ENCODE peak calls at places on chromosomes 1 and 21, in ten cellular contexts. H is activated naive CD8-positive, alpha-beta T cell treated with anti-CD3 and anti-CD28 coated beads for 36 hours; N is hypothalamus; Z is midbrain; J is A673; K is Caki2; P is MCF 10A; G is mammary epithelial cell; O is stimulated activated CD8-positive, alpha-beta memory T cell treated with anti-CD3 and anti-CD28 coated beads, Interleukin-2, amount 100 ng/mL, for 1 hour; U is HuH-7.5. Y is an unnamed sample.

GRCh38 chr1:210683403-210684047 is 354.8 kb downstream of the HHAT start:
- DNase-seq in H (no peak), N (no peak), Z (no peak), J (no peak), K (no peak), P (no peak), G (no peak), O (no peak), U (no peak), Y (no peak)

GRCh38 chr1:234956821-234957329 is 171.8 kb downstream of the TOMM20 start:
- DNase-seq in H (no peak), N (no peak), Z (no peak), J (no peak), K (no peak), P (no peak), G (no peak), O (no peak), U (no peak), Y (peak; percentile 91)

GRCh38 chr1:206593351-206593925 is 18.8 kb downstream of the EIF2D start:
- DNase-seq in H (no peak), N (no peak), Z (no peak), J (no peak), K (no peak), P (no peak), G (no peak), O (no peak), U (no peak), Y (no peak)

GRCh38 chr1:46991083-46991923 is 32.2 kb upstream of the CYP4X1 start:
- DNase-seq in H (no peak), N (no peak), Z (peak; percentile 0), J (peak; percentile 51), K (no peak), P (peak; percentile 52), G (no peak), O (no peak), U (no peak), Y (peak; percentile 87)

GRCh38 chr1:225454067-225454618 is 26.3 kb upstream of the LBR start:
- DNase-seq in H (no peak), N (no peak), Z (no peak), J (no peak), K (no peak), P (peak; percentile 97), G (no peak), O (no peak), U (peak; percentile 62), Y (peak; percentile 72)

GRCh38 chr1:145877923-145878486 is 7.7 kb downstream of the ANKRD35 start:
- DNase-seq in H (no peak), N (no peak), Z (no peak), J (no peak), K (no peak), P (peak; percentile 30), G (peak; percentile 40), O (no peak), U (no peak), Y (peak; percentile 19)

GRCh38 chr1:207052736-207053545 is at the start of gene PFKFB2:
- DNase-seq in H (peak; percentile 93), N (peak; percentile 97), Z (peak; percentile 94), J (peak; percentile 97), K (peak; percentile 99), P (peak; percentile 100), G (peak; percentile 99), O (peak; percentile 89), U (peak; percentile 86), Y (peak; percentile 100)

GRCh38 chr1:116415699-116416533 is 42.9 kb downstream of the ATP1A1 start:
- DNase-seq in H (no peak), N (no peak), Z (peak; percentile 22), J (no peak), K (no peak), P (no peak), G (no peak), O (no peak), U (no peak), Y (no peak)

GRCh38 chr1:201259476-201260235 is 23.6 kb upstream of the PKP1 start:
- DNase-seq in H (no peak), N (no peak), Z (no peak), J (no peak), K (no peak), P (peak; percentile 96), G (peak; percentile 83), O (no peak), U (no peak), Y (peak; percentile 90)

GRCh38 chr1:99851850-99852454 is 1.8 kb downstream of the AGL start:
- DNase-seq in H (no peak), N (no peak), Z (peak; percentile 31), J (no peak), K (no peak), P (no peak), G (no peak), O (no peak), U (no peak), Y (no peak)

GRCh38 chr1:207389728-207390464 is 64.2 kb upstream of the CR2 start:
- DNase-seq in H (no peak), N (no peak), Z (no peak), J (no peak), K (peak; percentile 36), P (peak; percentile 82), G (peak; percentile 94), O (no peak), U (no peak), Y (peak; percentile 48)

GRCh38 chr1:54362881-54363340 is 43.3 kb downstream of the SSBP3 start:
- DNase-seq in H (no peak), N (no peak), Z (no peak), J (no peak), K (no peak), P (no peak), G (no peak), O (no peak), U (no peak), Y (peak; percentile 25)

GRCh38 chr1:185478878-185479277 is 161.8 kb upstream of the IVNS1ABP start:
- DNase-seq in H (no peak), N (no peak), Z (no peak), J (no peak), K (no peak), P (no peak), G (no peak), O (no peak), U (no peak), Y (no peak)

GRCh38 chr1:32540589-32540988 is 1.4 kb downstream of the ZBTB8A start:
- DNase-seq in H (no peak), N (no peak), Z (no peak), J (no peak), K (peak; percentile 7), P (peak; percentile 4), G (peak; percentile 3), O (no peak), U (no peak), Y (peak; percentile 41)

GRCh38 chr1:190183588-190183987 is 294.1 kb downstream of the BRINP3 start:
- DNase-seq in H (no peak), N (no peak), Z (no peak), J (no peak), K (no peak), P (no peak), G (no peak), O (no peak), U (no peak), Y (no peak)

GRCh38 chr1:236066828-236067386 is 2.0 kb upstream of the NID1 start:
- DNase-seq in H (peak; percentile 72), N (peak; percentile 6), Z (no peak), J (no peak), K (no peak), P (no peak), G (no peak), O (peak; percentile 43), U (no peak), Y (no peak)

GRCh38 chr1:183198463-183198862 is 12.4 kb downstream of the LAMC2 start:
- DNase-seq in H (no peak), N (no peak), Z (no peak), J (no peak), K (peak; percentile 15), P (peak; percentile 90), G (peak; percentile 97), O (no peak), U (no peak), Y (no peak)

GRCh38 chr21:29538115-29538514 is 239.4 kb downstream of the BACH1 start:
- DNase-seq in H (no peak), N (no peak), Z (no peak), J (no peak), K (no peak), P (no peak), G (no peak), O (no peak), U (no peak), Y (no peak)

GRCh38 chr1:87226341-87226760 is 102.3 kb upstream of the LMO4 start:
- DNase-seq in H (no peak), N (peak; percentile 14), Z (no peak), J (peak; percentile 19), K (peak; percentile 95), P (peak; percentile 85), G (peak; percentile 99), O (no peak), U (no peak), Y (no peak)

GRCh38 chr1:201597551-201598230 is 58.8 kb downstream of the NAV1 start:
- DNase-seq in H (no peak), N (no peak), Z (no peak), J (peak; percentile 78), K (peak; percentile 84), P (peak; percentile 100), G (no peak), O (no peak), U (peak; percentile 22), Y (peak; percentile 100)

Y was measured in DMS53.